ENCODE peak calls at places on chromosome 6, in five cellular contexts. X is heart left ventricle, T is GM23248, K is spleen, O is iris pigment epithelial cell. Z is an unnamed sample.

GRCh38 chr6:7479801-7480266 is 61.6 kb upstream of the DSP start:
- DNase-seq in X (no peak), T (peak; percentile 87), K (no peak), O (peak; percentile 52), Z (no peak)

GRCh38 chr6:118577972-118578371 is 29.9 kb downstream of the PLN start:
- DNase-seq in X (no peak), T (no peak), K (no peak), O (no peak), Z (no peak)

GRCh38 chr6:134352786-134353480 is 35.0 kb upstream of the SGK1 start:
- DNase-seq in X (no peak), T (peak; percentile 88), K (no peak), O (peak; percentile 95), Z (no peak)

GRCh38 chr6:138429731-138430130 is 25.7 kb downstream of the HEBP2 start:
- DNase-seq in X (no peak), T (no peak), K (no peak), O (no peak), Z (no peak)

GRCh38 chr6:111536888-111537287 is 53.9 kb upstream of the REV3L start:
- DNase-seq in X (no peak), T (no peak), K (no peak), O (peak; percentile 18), Z (no peak)

GRCh38 chr6:145009691-145010090 is 724.6 kb downstream of the UTRN start:
- DNase-seq in X (no peak), T (peak; percentile 13), K (no peak), O (peak; percentile 15), Z (no peak)

GRCh38 chr6:144314562-144314961 is 29.4 kb downstream of the UTRN start:
- DNase-seq in X (no peak), T (no peak), K (no peak), O (no peak), Z (no peak)

GRCh38 chr6:43575105-43575771 is 600 bp downstream of the XPO5 start:
- DNase-seq in X (no peak), T (peak; percentile 70), K (no peak), O (peak; percentile 25), Z (peak; percentile 38)

GRCh38 chr6:57207872-57208271 is 14.2 kb downstream of the RAB23 start:
- DNase-seq in X (no peak), T (no peak), K (no peak), O (peak; percentile 22), Z (no peak)

GRCh38 chr6:119284861-119285521 is 64.6 kb downstream of the MAN1A1 start:
- DNase-seq in X (no peak), T (peak; percentile 10), K (no peak), O (peak; percentile 12), Z (no peak)

GRCh38 chr6:34071884-34072379 is 74.0 kb downstream of the GRM4 start:
- DNase-seq in X (no peak), T (no peak), K (no peak), O (no peak), Z (no peak)

GRCh38 chr6:104414723-104415122 is 445.0 kb downstream of the HACE1 start:
- DNase-seq in X (no peak), T (no peak), K (no peak), O (no peak), Z (no peak)

GRCh38 chr6:39208233-39208720 is 21.0 kb downstream of the KCNK5 start:
- DNase-seq in X (no peak), T (no peak), K (no peak), O (no peak), Z (no peak)

GRCh38 chr6:83442752-83443151 is 11.9 kb upstream of the ME1 start:
- DNase-seq in X (no peak), T (peak; percentile 46), K (no peak), O (peak; percentile 81), Z (no peak)

GRCh38 chr6:43054206-43054943 is 724 bp upstream of the CUL7 start:
- DNase-seq in X (no peak), T (peak; percentile 21), K (no peak), O (no peak), Z (no peak)

GRCh38 chr6:45611502-45611901 is 233.8 kb upstream of the SUPT3H start:
- DNase-seq in X (no peak), T (no peak), K (no peak), O (no peak), Z (no peak)

GRCh38 chr6:109174911-109175310 is 79.6 kb downstream of the CEP57L1 start:
- DNase-seq in X (no peak), T (peak; percentile 50), K (no peak), O (peak; percentile 58), Z (no peak)

GRCh38 chr6:16999486-17000436 is 102.1 kb upstream of the STMND1 start:
- DNase-seq in X (no peak), T (peak; percentile 92), K (no peak), O (peak; percentile 78), Z (no peak)

GRCh38 chr6:108565893-108566292 is 5.2 kb downstream of the FOXO3 start:
- DNase-seq in X (peak; percentile 45), T (peak; percentile 91), K (no peak), O (peak; percentile 84), Z (peak; percentile 60)

Z was measured in testis.